ENCODE peak calls at places on chromosomes 2 and 18, in eight cellular contexts. X, T, E, S, W, H, Q and D are unnamed samples.

GRCh38 chr18:76518073-76518472 is 23.0 kb upstream of the ZNF516 start:
- DNase-seq in X (no peak), T (no peak), E (no peak), S (peak; percentile 24), W (no peak), H (no peak), Q (no peak), D (no peak)

GRCh38 chr2:19812166-19812565 is 89.6 kb downstream of the TTC32 start:
- DNase-seq in X (no peak), T (no peak), E (peak; percentile 24), S (no peak), W (no peak), H (no peak), Q (no peak), D (no peak)

GRCh38 chr2:200314976-200315567 is 8.6 kb downstream of the SPATS2L start:
- DNase-seq in X (no peak), T (no peak), E (no peak), S (no peak), W (no peak), H (no peak), Q (no peak), D (no peak)

GRCh38 chr2:47174731-47175361 is 19.7 kb upstream of the STPG4 start:
- DNase-seq in X (no peak), T (peak; percentile 10), E (peak; percentile 82), S (peak; percentile 45), W (no peak), H (no peak), Q (peak; percentile 77), D (peak; percentile 54)

GRCh38 chr2:120032297-120032696 is 19.4 kb downstream of the EPB41L5 start:
- DNase-seq in X (no peak), T (no peak), E (no peak), S (no peak), W (no peak), H (no peak), Q (no peak), D (no peak)

GRCh38 chr2:44793322-44793870 is 148.1 kb upstream of the SIX3 start:
- DNase-seq in X (no peak), T (no peak), E (no peak), S (peak; percentile 71), W (no peak), H (no peak), Q (no peak), D (peak; percentile 84)

GRCh38 chr2:240463866-240464481 is 28.5 kb downstream of the GPC1 start:
- DNase-seq in X (no peak), T (no peak), E (no peak), S (no peak), W (no peak), H (no peak), Q (no peak), D (no peak)

GRCh38 chr2:47145466-47145865 is 9.6 kb downstream of the STPG4 start:
- DNase-seq in X (no peak), T (no peak), E (no peak), S (no peak), W (no peak), H (no peak), Q (no peak), D (no peak)

GRCh38 chr2:83971547-83971946 is 487.5 kb downstream of the SUCLG1 start:
- DNase-seq in X (no peak), T (no peak), E (no peak), S (no peak), W (no peak), H (no peak), Q (no peak), D (no peak)